ENCODE peak calls at places on chromosomes 4 and X, in seven cellular contexts. O, R, V, H, N, Q and G are unnamed samples.
A peak's percentile ranks its signal among the peaks of the same experiment; 100 is the strongest.

GRCh38 chrX:110417128-110417527 is 58.5 kb downstream of the RTL9 start:
- DNase-seq in R (no peak), V (no peak), O (no peak), Q (no peak), N (no peak), H (no peak), G (no peak)

GRCh38 chr4:150401083-150401687 is 180.8 kb upstream of the MAB21L2 start:
- DNase-seq in R (no peak), V (no peak), H (no peak), Q (no peak), O (no peak), N (no peak), G (no peak)

GRCh38 chr4:7381890-7382633 is 52.7 kb downstream of the PSAPL1 start:
- DNase-seq in N (no peak), O (peak; percentile 46), H (no peak), Q (no peak), R (no peak), V (no peak), G (peak; percentile 34)

GRCh38 chr4:71524746-71525145 is 185.9 kb downstream of the SLC4A4 start:
- DNase-seq in R (no peak), N (no peak), H (no peak), V (no peak), O (no peak), Q (no peak), G (no peak)

GRCh38 chrX:50111762-50112161 is 89.0 kb downstream of the AKAP4 start:
- DNase-seq in H (no peak), O (no peak), V (no peak), N (no peak), R (no peak), Q (no peak), G (no peak)

GRCh38 chrX:150362599-150363481 is at the start of gene MAMLD1:
- DNase-seq in R (peak; percentile 51), Q (peak; percentile 85), O (peak; percentile 77), N (peak; percentile 54), V (no peak), H (no peak), G (peak; percentile 76)

GRCh38 chr4:11218692-11219091 is 210.0 kb downstream of the HS3ST1 start:
- DNase-seq in V (no peak), N (no peak), O (no peak), R (peak; percentile 24), H (no peak), Q (no peak), G (peak; percentile 31)

GRCh38 chr4:24274401-24275035 is 309.8 kb downstream of the DHX15 start:
- DNase-seq in O (no peak), V (no peak), N (no peak), Q (peak; percentile 91), R (no peak), H (no peak), G (no peak)

GRCh38 chrX:64206556-64207162 is 1.2 kb upstream of the AMER1 start:
- DNase-seq in V (no peak), R (no peak), O (no peak), H (no peak), N (no peak), Q (no peak), G (no peak)

GRCh38 chrX:107573016-107573415 is 55.3 kb upstream of the PRPS1 start:
- DNase-seq in R (no peak), H (no peak), Q (no peak), V (no peak), N (no peak), O (no peak), G (no peak)

GRCh38 chrX:140762061-140762460 is 52.5 kb downstream of the LINC00632 start:
- DNase-seq in O (no peak), H (no peak), R (no peak), V (peak; percentile 43), Q (peak; percentile 64), N (no peak), G (peak; percentile 29)

GRCh38 chr4:113183032-113183573 is 133.7 kb downstream of the ANK2 start:
- DNase-seq in H (no peak), O (no peak), N (no peak), R (no peak), Q (no peak), V (no peak), G (no peak)

GRCh38 chr4:160326110-160326509 is 1223.2 kb downstream of the RAPGEF2 start:
- DNase-seq in Q (no peak), V (no peak), R (no peak), H (no peak), N (no peak), O (no peak), G (no peak)

GRCh38 chr4:138669479-138670165 is 346.0 kb upstream of the NOCT start:
- DNase-seq in H (no peak), O (no peak), V (no peak), R (no peak), N (no peak), Q (peak; percentile 98), G (no peak)

GRCh38 chr4:150012851-150013360 is 65.3 kb upstream of the DCLK2 start:
- DNase-seq in R (no peak), O (no peak), Q (no peak), N (no peak), H (no peak), V (no peak), G (no peak)

GRCh38 chr4:110170861-110171260 is 27.6 kb downstream of the ELOVL6 start:
- DNase-seq in O (no peak), Q (no peak), R (no peak), V (no peak), N (no peak), H (no peak), G (no peak)

GRCh38 chr4:127632420-127633403 is at the start of gene INTU:
- DNase-seq in N (peak; percentile 90), H (peak; percentile 31), R (peak; percentile 92), O (peak; percentile 94), V (peak; percentile 87), Q (peak; percentile 98), G (peak; percentile 73)

GRCh38 chrX:71198066-71198465 is 25.0 kb upstream of the GJB1 start:
- DNase-seq in H (no peak), R (no peak), Q (no peak), O (no peak), N (no peak), V (no peak), G (no peak)

GRCh38 chr4:41934813-41935651 is at the start of gene TMEM33:
- DNase-seq in O (peak; percentile 89), R (peak; percentile 90), H (peak; percentile 18), Q (peak; percentile 85), N (peak; percentile 44), V (peak; percentile 56), G (peak; percentile 85)

GRCh38 chr4:140653718-140654515 is 85.2 kb upstream of the UCP1 start:
- DNase-seq in H (no peak), O (no peak), Q (peak; percentile 24), V (peak; percentile 59), N (no peak), R (no peak), G (no peak)

GRCh38 chr4:623914-624626 is 1.3 kb upstream of the PDE6B start:
- DNase-seq in N (no peak), O (peak; percentile 25), R (no peak), H (no peak), Q (no peak), V (no peak), G (peak; percentile 79)

GRCh38 chr4:957581-958313 is 15.6 kb downstream of the DGKQ start:
- DNase-seq in R (no peak), Q (no peak), V (no peak), N (no peak), H (no peak), O (no peak), G (peak; percentile 58)

GRCh38 chr4:147049940-147050852 is 104.5 kb upstream of the TTC29 start:
- DNase-seq in N (no peak), O (no peak), R (no peak), H (no peak), Q (peak; percentile 82), V (no peak), G (no peak)

GRCh38 chrX:21972721-21973120 is 32.2 kb downstream of the SMS start:
- DNase-seq in H (no peak), R (no peak), Q (peak; percentile 93), V (no peak), N (no peak), O (no peak), G (no peak)
- H3K36me3 ChIP-seq in H (peaks cover 28% of the 10 kb centered on the region), R (peaks cover 8% of the 10 kb centered on the region), Q (peaks cover 3% of the 10 kb centered on the region), V (peaks cover 5% of the 10 kb centered on the region), N (peaks cover 3% of the 10 kb centered on the region), O (peaks cover 3% of the 10 kb centered on the region), G (peaks cover 39% of the 10 kb centered on the region)

GRCh38 chr4:3862640-3863420 is 96.6 kb downstream of the ADRA2C start:
- DNase-seq in O (peak; percentile 57), V (peak; percentile 51), R (no peak), N (no peak), H (no peak), Q (no peak), G (peak; percentile 98)
- H3K27me3 ChIP-seq in O (peaks cover 83% of the 10 kb centered on the region), V (no peaks in the 10 kb centered on the region), R (peaks cover 20% of the 10 kb centered on the region), N (no peaks in the 10 kb centered on the region), H (no peaks in the 10 kb centered on the region), Q (peaks cover 4% of the 10 kb centered on the region), G (no peaks in the 10 kb centered on the region)

GRCh38 chr4:82900016-82900334 is 560 bp upstream of the THAP9 start:
- DNase-seq in H (no peak), Q (peak; percentile 41), N (no peak), V (peak; percentile 42), O (no peak), R (no peak), G (no peak)

GRCh38 chr4:82898322-82899243 is 2.0 kb upstream of the THAP9 start:
- DNase-seq in O (no peak), V (no peak), N (peak; percentile 14), H (no peak), Q (peak; percentile 94), R (no peak), G (no peak)

GRCh38 chr4:82900335-82901128 is at the start of gene THAP9:
- DNase-seq in V (peak; percentile 96), R (peak; percentile 99), Q (peak; percentile 100), H (peak; percentile 95), N (peak; percentile 96), O (peak; percentile 100), G (peak; percentile 86)

GRCh38 chr4:82901129-82901718 is 689 bp downstream of the THAP9 start:
- DNase-seq in N (no peak), Q (no peak), O (no peak), V (no peak), R (no peak), H (no peak), G (no peak)

GRCh38 chr4:82899339-82899738 is 1.2 kb upstream of the THAP9 start:
- DNase-seq in Q (no peak), H (no peak), R (no peak), V (no peak), N (no peak), O (no peak), G (no peak)
- H3K36me3 ChIP-seq in Q (peaks cover 2% of the 10 kb centered on the region), H (peaks cover 32% of the 10 kb centered on the region), R (peaks cover 30% of the 10 kb centered on the region), V (peaks cover 6% of the 10 kb centered on the region), N (peaks cover 2% of the 10 kb centered on the region), O (peaks cover 13% of the 10 kb centered on the region), G (peaks cover 19% of the 10 kb centered on the region)

DNA sequence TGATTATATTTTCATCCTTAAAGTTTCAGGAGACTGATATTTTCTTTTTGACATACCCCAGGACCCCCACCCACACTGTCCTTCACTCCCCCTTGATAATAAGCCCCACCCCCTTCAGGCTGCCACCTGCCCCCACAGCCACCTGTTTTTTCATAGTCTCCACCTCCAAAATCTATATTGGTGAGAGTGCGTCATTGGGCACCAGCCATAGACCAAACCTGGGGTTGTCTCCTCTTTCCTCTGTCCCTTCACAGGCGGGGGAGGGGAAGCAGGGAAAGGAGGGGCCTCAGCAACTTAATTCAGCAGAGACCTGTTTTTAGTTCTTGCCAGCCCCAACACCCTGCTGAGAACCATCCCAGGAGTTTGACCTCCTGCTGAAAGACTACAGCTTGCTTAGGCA is 1.1 kb downstream of the ARHGAP36 start:
- DNase-seq in Q (no peak), N (no peak), V (no peak), R (no peak), H (no peak), O (no peak), G (peak; percentile 37)
- H3K27me3 ChIP-seq in Q (no peaks in the 10 kb centered on the region), N (no peaks in the 10 kb centered on the region), V (no peaks in the 10 kb centered on the region), R (peaks cover 4% of the 10 kb centered on the region), H (no peaks in the 10 kb centered on the region), O (peaks cover 18% of the 10 kb centered on the region), G (peaks cover 46% of the 10 kb centered on the region)